ENCODE peak calls at places on chromosome 6, in six cellular contexts. M, V, Z, G, C and O are unnamed samples.

GRCh38 chr6:132132420-132132819 is 181.2 kb upstream of the CCN2 start:
- DNase-seq in M (no peak), V (no peak), Z (no peak), G (no peak), C (no peak), O (no peak)

GRCh38 chr6:13624871-13625288 is 9.7 kb downstream of the NOL7 start:
- DNase-seq in M (no peak), V (no peak), Z (peak; percentile 46), G (no peak), C (no peak), O (no peak)

GRCh38 chr6:144330588-144330987 is 45.5 kb downstream of the UTRN start:
- DNase-seq in M (no peak), V (no peak), Z (no peak), G (no peak), C (no peak), O (no peak)

GRCh38 chr6:20605061-20605460 is 70.8 kb downstream of the CDKAL1 start:
- DNase-seq in M (no peak), V (no peak), Z (no peak), G (no peak), C (no peak), O (no peak)

GRCh38 chr6:75794351-75794846 is 45.4 kb downstream of the MYO6 start:
- DNase-seq in M (no peak), V (no peak), Z (no peak), G (no peak), C (no peak), O (no peak)

GRCh38 chr6:139839506-139840156 is 465.2 kb upstream of the CITED2 start:
- DNase-seq in M (no peak), V (peak; percentile 83), Z (no peak), G (peak; percentile 24), C (no peak), O (no peak)

GRCh38 chr6:142543576-142543975 is 241.8 kb downstream of the ADGRG6 start:
- DNase-seq in M (no peak), V (no peak), Z (no peak), G (no peak), C (no peak), O (no peak)

GRCh38 chr6:32669240-32669639 is 2.8 kb upstream of the HLA-DQB1 start:
- DNase-seq in M (no peak), V (no peak), Z (no peak), G (no peak), C (no peak), O (no peak)

GRCh38 chr6:169950558-169950957 is 199.1 kb downstream of the ERMARD start:
- DNase-seq in M (no peak), V (no peak), Z (no peak), G (no peak), C (no peak), O (no peak)

GRCh38 chr6:45801471-45802289 is 214.0 kb downstream of the CLIC5 start:
- DNase-seq in M (no peak), V (no peak), Z (no peak), G (no peak), C (no peak), O (no peak)

GRCh38 chr6:30258204-30258603 is 45.0 kb upstream of the TRIM26 start:
- DNase-seq in M (no peak), V (no peak), Z (no peak), G (no peak), C (no peak), O (no peak)

GRCh38 chr6:44800171-44800671 is 412.7 kb downstream of the CDC5L start:
- DNase-seq in M (no peak), V (no peak), Z (peak; percentile 90), G (no peak), C (no peak), O (no peak)

GRCh38 chr6:31907158-31907813 is 5.4 kb upstream of the ZBTB12 start:
- DNase-seq in M (no peak), V (no peak), Z (no peak), G (no peak), C (no peak), O (no peak)

GRCh38 chr6:170006524-170007467 is 255.4 kb downstream of the ERMARD start:
- DNase-seq in M (no peak), V (no peak), Z (peak; percentile 38), G (no peak), C (no peak), O (no peak)

GRCh38 chr6:27290065-27290849 is 21.8 kb downstream of the POM121L2 start:
- DNase-seq in M (no peak), V (no peak), Z (no peak), G (no peak), C (no peak), O (no peak)

GRCh38 chr6:13302291-13302690 is 26.0 kb downstream of the TBC1D7 start:
- DNase-seq in M (no peak), V (no peak), Z (no peak), G (no peak), C (no peak), O (no peak)

GRCh38 chr6:43733471-43734293 is 36.3 kb upstream of the VEGFA start:
- DNase-seq in M (no peak), V (no peak), Z (peak; percentile 76), G (no peak), C (peak; percentile 38), O (no peak)

GRCh38 chr6:96939019-96939805 is 14.7 kb downstream of the KLHL32 start:
- DNase-seq in M (no peak), V (no peak), Z (no peak), G (no peak), C (no peak), O (no peak)

GRCh38 chr6:25476126-25476525 is 175.9 kb upstream of the SCGN start:
- DNase-seq in M (no peak), V (no peak), Z (no peak), G (no peak), C (no peak), O (no peak)

GRCh38 chr6:40907198-40907701 is 131.8 kb downstream of the UNC5CL start:
- DNase-seq in M (peak; percentile 33), V (no peak), Z (no peak), G (peak; percentile 17), C (no peak), O (no peak)

GRCh38 chr6:64497634-64498033 is 862.0 kb downstream of the PHF3 start:
- DNase-seq in M (no peak), V (no peak), Z (no peak), G (no peak), C (no peak), O (no peak)

GRCh38 chr6:38508894-38509293 is 130.8 kb downstream of the BTBD9 start:
- DNase-seq in M (no peak), V (no peak), Z (no peak), G (no peak), C (no peak), O (no peak)

GRCh38 chr6:157847846-157848245 is 24.8 kb downstream of the SNX9 start:
- DNase-seq in M (no peak), V (no peak), Z (no peak), G (no peak), C (no peak), O (no peak)

GRCh38 chr6:154537486-154537885 is 27.0 kb upstream of the CNKSR3 start:
- DNase-seq in M (no peak), V (no peak), Z (no peak), G (no peak), C (no peak), O (no peak)

GRCh38 chr6:49646130-49646824 is 9.6 kb upstream of the RHAG start:
- DNase-seq in M (no peak), V (no peak), Z (no peak), G (no peak), C (no peak), O (no peak)

GRCh38 chr6:89887452-89888137 is 6.7 kb upstream of the GJA10 start:
- DNase-seq in M (no peak), V (no peak), Z (no peak), G (no peak), C (no peak), O (no peak)
- H3K4me3 ChIP-seq in M (no peak overlapping the region), V (no peak overlapping the region), Z (no peak overlapping the region), G (no peak overlapping the region), C (no peak overlapping the region), O (no peak overlapping the region)

GRCh38 chr6:105135907-105136432 is 43.8 kb downstream of the POPDC3 start:
- DNase-seq in M (no peak), V (no peak), Z (no peak), G (peak; percentile 21), C (no peak), O (no peak)
- H3K4me3 ChIP-seq in M (peak overlapping the region; percentile 88), V (peak overlapping the region; percentile 94), Z (peak overlapping the region; percentile 89), G (peak overlapping the region; percentile 84), C (peak overlapping the region; percentile 54), O (peak overlapping the region; percentile 90)

DNA sequence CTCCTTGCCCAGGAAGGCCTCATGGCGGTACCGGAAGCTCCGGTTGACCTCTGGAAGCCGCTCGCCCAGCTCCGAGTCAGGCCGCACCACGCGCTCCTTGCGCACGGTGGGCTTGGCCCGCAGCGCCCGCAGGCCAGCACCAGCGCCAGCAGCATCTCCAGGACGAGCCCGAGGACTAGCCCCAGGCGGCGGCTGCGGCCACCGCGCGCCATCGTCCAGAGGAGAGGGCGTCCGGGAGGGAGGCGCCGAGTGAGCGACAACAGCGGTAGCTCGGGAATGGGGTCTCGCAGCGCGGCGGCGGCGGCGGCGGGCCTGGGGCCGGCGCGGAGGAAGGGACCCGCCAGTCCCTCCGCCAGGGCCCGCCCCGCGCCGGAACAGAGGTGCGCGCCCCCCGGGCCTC is 27.6 kb upstream of the CGA start:
- DNase-seq in M (no peak), V (no peak), Z (no peak), G (no peak), C (no peak), O (no peak)
- H3K4me3 ChIP-seq in M (peak overlapping the region; percentile 37), V (no peak overlapping the region), Z (no peak overlapping the region), G (no peak overlapping the region), C (no peak overlapping the region), O (peak overlapping the region; percentile 48)

DNA sequence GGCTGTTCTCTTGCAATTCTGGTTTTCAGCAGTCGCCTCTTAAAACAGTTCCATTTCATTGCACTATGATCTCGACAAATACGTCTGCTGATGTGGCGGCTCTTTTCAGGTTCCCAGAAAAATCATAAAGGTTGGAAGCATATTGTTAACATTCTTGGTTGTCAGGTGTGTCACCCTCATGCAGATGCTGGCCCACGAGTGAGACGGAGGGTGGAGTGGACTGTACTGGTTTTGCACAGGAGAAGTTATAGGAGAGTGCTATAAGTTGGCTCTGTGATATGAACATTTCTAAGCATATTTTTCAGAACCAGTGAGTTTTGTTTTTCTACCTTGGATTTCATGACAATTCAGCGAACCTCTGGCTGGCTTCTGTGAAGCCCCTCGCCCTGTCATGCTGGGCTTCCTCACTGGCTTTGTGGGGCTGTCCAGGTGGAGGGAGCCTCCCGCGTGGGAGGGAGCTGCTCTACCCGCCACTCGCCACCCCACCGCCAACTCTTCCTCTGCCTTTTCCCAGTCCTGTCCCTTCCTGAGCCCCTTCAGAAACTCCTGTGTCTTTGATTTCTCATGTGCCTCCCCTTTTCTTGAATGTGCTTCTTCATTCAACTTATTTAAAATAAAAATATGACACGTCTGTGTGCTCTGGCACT is 10.6 kb downstream of the IRF4 start:
- DNase-seq in M (no peak), V (no peak), Z (no peak), G (no peak), C (no peak), O (no peak)
- H3K4me3 ChIP-seq in M (no peak overlapping the region), V (no peak overlapping the region), Z (no peak overlapping the region), G (no peak overlapping the region), C (no peak overlapping the region), O (no peak overlapping the region)

GRCh38 chr6:149237464-149237863 is 80.0 kb upstream of the TAB2 start:
- DNase-seq in M (no peak), V (no peak), Z (no peak), G (no peak), C (no peak), O (no peak)
- H3K4me3 ChIP-seq in M (no peak overlapping the region), V (no peak overlapping the region), Z (no peak overlapping the region), G (no peak overlapping the region), C (no peak overlapping the region), O (no peak overlapping the region)